ENCODE peak calls at places on chromosomes 3 and 15, in nine cellular contexts. J, Z, S, K, P, B, H, R and M are unnamed samples.
A peak's percentile ranks its signal among the peaks of the same experiment; 100 is the strongest.

GRCh38 chr15:90059208-90059985 is 42.9 kb downstream of the IDH2 start:
- DNase-seq in S (no peak), H (no peak), P (peak; percentile 74), R (peak; percentile 38), B (peak; percentile 88), K (peak; percentile 91), J (peak; percentile 88), Z (no peak), M (no peak)

GRCh38 chr3:52041118-52041847 is 15.1 kb downstream of the DUSP7 start:
- DNase-seq in K (peak; percentile 97), S (no peak), H (peak; percentile 85), P (no peak), B (no peak), R (peak; percentile 90), J (no peak), Z (peak; percentile 21), M (no peak)

GRCh38 chr3:163126115-163126514 is 1629.5 kb downstream of the OTOL1 start:
- DNase-seq in H (no peak), P (no peak), R (no peak), K (no peak), S (no peak), J (no peak), B (no peak), Z (no peak), M (no peak)

GRCh38 chr3:112860898-112861297 is 14.2 kb upstream of the CD200R1L start:
- DNase-seq in P (no peak), J (no peak), Z (no peak), S (no peak), B (no peak), K (no peak), H (no peak), R (no peak), M (no peak)

GRCh38 chr3:12990781-12991480 is 82.3 kb downstream of the IQSEC1 start:
- DNase-seq in B (no peak), R (no peak), K (peak; percentile 80), P (no peak), Z (peak; percentile 73), H (no peak), S (peak; percentile 78), J (no peak), M (peak; percentile 75)

GRCh38 chr3:48403533-48404439 is 26.1 kb downstream of the PLXNB1 start:
- DNase-seq in K (peak; percentile 71), R (no peak), Z (no peak), J (peak; percentile 17), S (no peak), P (no peak), B (no peak), H (peak; percentile 30), M (no peak)

GRCh38 chr15:92645051-92645631 is 10.4 kb downstream of the FAM174B start:
- DNase-seq in P (no peak), R (no peak), S (no peak), Z (peak; percentile 72), J (no peak), B (no peak), H (no peak), K (no peak), M (no peak)

GRCh38 chr3:105786241-105786640 is 82.6 kb downstream of the CBLB start:
- DNase-seq in J (no peak), B (no peak), Z (no peak), S (no peak), H (no peak), R (no peak), K (no peak), P (no peak), M (no peak)

GRCh38 chr3:138972941-138973340 is 25.9 kb downstream of the FOXL2NB start:
- DNase-seq in P (no peak), R (no peak), S (no peak), Z (no peak), J (no peak), H (no peak), K (no peak), B (no peak), M (no peak)

GRCh38 chr15:66615846-66616245 is 50.0 kb upstream of the LCTL start:
- DNase-seq in H (no peak), K (peak; percentile 66), J (no peak), B (no peak), P (no peak), Z (no peak), S (no peak), R (no peak), M (no peak)

GRCh38 chr3:55579499-55579898 is 92.4 kb upstream of the WNT5A start:
- DNase-seq in S (peak; percentile 15), J (no peak), P (no peak), Z (no peak), H (no peak), R (no peak), B (no peak), K (peak; percentile 26), M (no peak)

GRCh38 chr15:94856267-94856854 is 625.0 kb downstream of the MCTP2 start:
- DNase-seq in R (no peak), J (no peak), P (no peak), B (no peak), Z (no peak), S (no peak), K (peak; percentile 79), H (no peak), M (no peak)

GRCh38 chr3:16060358-16060852 is 114.1 kb upstream of the GALNT15 start:
- DNase-seq in R (peak; percentile 19), J (no peak), B (no peak), P (no peak), S (peak; percentile 100), H (no peak), K (peak; percentile 79), Z (peak; percentile 99), M (peak; percentile 93)

GRCh38 chr3:190401943-190402342 is 14.0 kb downstream of the CLDN16 start:
- DNase-seq in R (no peak), S (no peak), B (no peak), K (no peak), P (no peak), H (no peak), J (no peak), Z (no peak), M (no peak)

GRCh38 chr3:105885261-105885660 is 16.4 kb upstream of the CBLB start:
- DNase-seq in Z (no peak), K (no peak), B (no peak), J (no peak), H (no peak), P (no peak), R (no peak), S (peak; percentile 80), M (no peak)

GRCh38 chr3:69850849-69851248 is 111.6 kb downstream of the MITF start:
- DNase-seq in B (no peak), H (no peak), Z (no peak), J (no peak), S (no peak), R (no peak), P (no peak), K (no peak), M (no peak)

GRCh38 chr3:14536055-14536815 is 3.9 kb downstream of the GRIP2 start:
- DNase-seq in B (no peak), P (no peak), H (no peak), R (no peak), Z (no peak), S (no peak), J (no peak), K (no peak), M (no peak)